ENCODE peak calls at places on chromosomes 4 and X, in six cellular contexts. V, I, D, O, K and S are unnamed samples.

GRCh38 chr4:144788469-144788868 is 142.5 kb downstream of the HHIP start:
- DNase-seq in V (no peak), I (no peak), D (no peak), O (no peak), K (no peak), S (no peak)

GRCh38 chr4:177574446-177574845 is 132.2 kb upstream of the AGA start:
- DNase-seq in V (no peak), I (no peak), D (no peak), O (no peak), K (no peak), S (no peak)

GRCh38 chrX:120213438-120214265 is 37.0 kb upstream of the ZBTB33 start:
- DNase-seq in V (peak), I (peak), D (peak), O (peak), K (peak), S (peak)

GRCh38 chr4:139978692-139979091 is 175.3 kb downstream of the MAML3 start:
- DNase-seq in V (peak), I (no peak), D (no peak), O (peak), K (no peak), S (no peak)

GRCh38 chr4:98199247-98199646 is 56.0 kb upstream of the STPG2 start:
- DNase-seq in V (no peak), I (no peak), D (no peak), O (no peak), K (no peak), S (no peak)

GRCh38 chr4:33696066-33696465 is 2548.2 kb downstream of the ARAP2 start:
- DNase-seq in V (peak), I (no peak), D (no peak), O (no peak), K (peak), S (no peak)

GRCh38 chr4:173328236-173328901 is 5.8 kb downstream of the HMGB2 start:
- DNase-seq in V (peak), I (no peak), D (no peak), O (no peak), K (no peak), S (no peak)

GRCh38 chrX:38634665-38635064 is 73.3 kb downstream of the TSPAN7 start:
- DNase-seq in V (no peak), I (no peak), D (no peak), O (no peak), K (no peak), S (no peak)

GRCh38 chr4:183831026-183831446 is 74.1 kb upstream of the STOX2 start:
- DNase-seq in V (no peak), I (no peak), D (no peak), O (no peak), K (no peak), S (no peak)

GRCh38 chrX:154063234-154063633 is 34.3 kb downstream of the MECP2 start:
- DNase-seq in V (no peak), I (no peak), D (no peak), O (no peak), K (no peak), S (no peak)

GRCh38 chrX:140317462-140317861 is 187.4 kb downstream of the SOX3 start:
- DNase-seq in V (no peak), I (no peak), D (no peak), O (no peak), K (no peak), S (no peak)

GRCh38 chr4:52842788-52843187 is 19.3 kb upstream of the RASL11B start:
- DNase-seq in V (no peak), I (no peak), D (no peak), O (no peak), K (no peak), S (no peak)

GRCh38 chr4:74018116-74018515 is 19.6 kb upstream of the CXCL5 start:
- DNase-seq in V (no peak), I (no peak), D (no peak), O (no peak), K (no peak), S (no peak)

GRCh38 chrX:154369453-154370299 is 4.8 kb downstream of the FLNA start:
- DNase-seq in V (peak), I (peak), D (peak), O (peak), K (peak), S (peak)

GRCh38 chrX:150704030-150704613 is 10.9 kb downstream of the MTMR1 start:
- DNase-seq in V (no peak), I (no peak), D (no peak), O (no peak), K (no peak), S (no peak)

GRCh38 chr4:121789960-121790829 is 10.9 kb upstream of the EXOSC9 start:
- DNase-seq in V (no peak), I (no peak), D (no peak), O (no peak), K (peak), S (no peak)

GRCh38 chr4:164876680-164877324 is at the start of gene APELA:
- DNase-seq in V (peak), I (no peak), D (peak), O (peak), K (no peak), S (peak)

GRCh38 chr4:37767546-37767945 is 58.9 kb upstream of the PGM2 start:
- DNase-seq in V (peak), I (no peak), D (no peak), O (peak), K (peak), S (no peak)

GRCh38 chr4:24330198-24330972 is 254.0 kb downstream of the DHX15 start:
- DNase-seq in V (no peak), I (no peak), D (no peak), O (no peak), K (no peak), S (peak)

GRCh38 chr4:148061795-148062194 is 329.9 kb downstream of the ARHGAP10 start:
- DNase-seq in V (peak), I (no peak), D (no peak), O (peak), K (no peak), S (no peak)

GRCh38 chr4:36351082-36351666 is 69.8 kb downstream of the DTHD1 start:
- DNase-seq in V (peak), I (peak), D (peak), O (peak), K (no peak), S (peak)

GRCh38 chr4:102578819-102579218 is 77.7 kb downstream of the NFKB1 start:
- DNase-seq in V (peak), I (no peak), D (peak), O (no peak), K (no peak), S (peak)

GRCh38 chr4:93475730-93476129 is 352.8 kb upstream of the ATOH1 start:
- DNase-seq in V (peak), I (no peak), D (no peak), O (no peak), K (peak), S (no peak)

GRCh38 chr4:2935762-2936743 is 27.2 kb downstream of the NOP14 start:
- DNase-seq in V (peak), I (peak), D (no peak), O (peak), K (no peak), S (peak)

GRCh38 chr4:7003176-7003878 is 39.8 kb upstream of the TADA2B start:
- DNase-seq in V (no peak), I (no peak), D (no peak), O (no peak), K (no peak), S (peak)

GRCh38 chr4:37246891-37247290 is 2.3 kb downstream of the NWD2 start:
- DNase-seq in V (peak), I (no peak), D (no peak), O (peak), K (no peak), S (no peak)

GRCh38 chr4:52657630-52658501 is 1.2 kb downstream of the USP46 start:
- DNase-seq in V (peak), I (no peak), D (peak), O (peak), K (peak), S (peak)

GRCh38 chr4:138400528-138400927 is 158.4 kb upstream of the SLC7A11 start:
- DNase-seq in V (peak), I (no peak), D (no peak), O (no peak), K (no peak), S (no peak)

GRCh38 chrX:19729761-19730160 is 157.6 kb downstream of the SH3KBP1 start:
- DNase-seq in V (no peak), I (no peak), D (no peak), O (no peak), K (no peak), S (no peak)